ENCODE peak calls at places on chromosomes 5 and 9, in seven cellular contexts. L, D, G, F, T, I and O are unnamed samples.

GRCh38 chr5:56211298-56211865 is 21.7 kb downstream of the ANKRD55 start:
- DNase-seq in D (peak; percentile 80), T (peak; percentile 63), F (no peak), G (no peak), I (no peak), L (peak; percentile 96), O (peak; percentile 68)

GRCh38 chr5:129172561-129172960 is 78.0 kb downstream of the ISOC1 start:
- DNase-seq in L (peak; percentile 49), T (peak; percentile 19), D (no peak), I (no peak), G (no peak), F (no peak), O (no peak)

GRCh38 chr9:98603821-98604383 is 104.8 kb downstream of the GABBR2 start:
- DNase-seq in L (peak; percentile 74), T (no peak), D (peak; percentile 63), I (no peak), F (no peak), G (no peak), O (no peak)

GRCh38 chr9:35566417-35566816 is 38.6 kb upstream of the TESK1 start:
- DNase-seq in L (peak; percentile 24), T (no peak), F (no peak), G (no peak), D (no peak), I (no peak), O (peak; percentile 65)

GRCh38 chr5:6780802-6781391 is 67.7 kb downstream of the TENT4A start:
- DNase-seq in G (no peak), L (peak; percentile 15), T (no peak), I (no peak), F (no peak), D (no peak), O (no peak)

GRCh38 chr5:96024683-96025475 is 63.2 kb upstream of the ELL2 start:
- DNase-seq in D (no peak), G (no peak), F (no peak), I (no peak), L (no peak), T (no peak), O (no peak)

GRCh38 chr5:177455661-177456590 is 9.3 kb downstream of the PRR7 start:
- DNase-seq in I (peak; percentile 94), T (peak; percentile 97), G (peak; percentile 98), L (peak; percentile 92), D (peak; percentile 92), F (peak; percentile 97), O (peak; percentile 71)

GRCh38 chr9:95574176-95574575 is 57.4 kb upstream of the PTCH1 start:
- DNase-seq in I (no peak), T (no peak), L (no peak), D (no peak), F (no peak), G (no peak), O (no peak)

GRCh38 chr9:133117271-133118178 is 3.5 kb downstream of the RALGDS start:
- DNase-seq in L (no peak), F (no peak), I (no peak), T (no peak), D (peak; percentile 55), G (no peak), O (no peak)

GRCh38 chr5:145237843-145238242 is 597.3 kb downstream of the PRELID2 start:
- DNase-seq in L (peak; percentile 83), F (peak; percentile 34), D (peak; percentile 45), I (no peak), G (peak; percentile 53), T (peak; percentile 87), O (peak; percentile 27)

GRCh38 chr5:43711496-43711895 is 108.5 kb downstream of the NNT start:
- DNase-seq in D (peak; percentile 56), G (no peak), L (peak; percentile 85), F (no peak), I (no peak), T (no peak), O (no peak)

GRCh38 chr9:117035546-117035945 is 348.4 kb downstream of the TRIM32 start:
- DNase-seq in T (no peak), D (no peak), G (no peak), F (no peak), I (no peak), L (no peak), O (no peak)

GRCh38 chr5:42434047-42434724 is 10.9 kb downstream of the GHR start:
- DNase-seq in F (no peak), L (no peak), T (no peak), G (no peak), I (no peak), D (no peak), O (no peak)

GRCh38 chr5:107361945-107362344 is 308.8 kb downstream of the EFNA5 start:
- DNase-seq in D (no peak), L (peak; percentile 89), G (no peak), F (no peak), I (no peak), T (peak; percentile 52), O (no peak)

GRCh38 chr9:114004221-114004716 is 73.8 kb downstream of the AMBP start:
- DNase-seq in D (peak; percentile 38), L (no peak), F (no peak), G (peak; percentile 40), I (no peak), T (no peak), O (no peak)

GRCh38 chr5:50863771-50864170 is 197.3 kb downstream of the PARP8 start:
- DNase-seq in F (no peak), L (no peak), T (no peak), D (no peak), I (no peak), G (no peak), O (no peak)

GRCh38 chr9:38035873-38036272 is 33.2 kb downstream of the SHB start:
- DNase-seq in D (peak; percentile 79), F (no peak), I (no peak), G (no peak), L (peak; percentile 92), T (no peak), O (peak; percentile 74)

GRCh38 chr5:19927919-19928318 is 60.1 kb downstream of the CDH18 start:
- DNase-seq in F (no peak), G (no peak), D (peak; percentile 1), L (no peak), I (no peak), T (peak; percentile 42), O (no peak)

GRCh38 chr9:127285957-127286356 is 21.4 kb downstream of the GARNL3 start:
- DNase-seq in F (no peak), T (no peak), I (no peak), G (no peak), D (no peak), L (no peak), O (no peak)

GRCh38 chr5:82265052-82265451 is 13.1 kb downstream of the RPS23 start:
- DNase-seq in L (no peak), I (no peak), G (no peak), D (no peak), F (no peak), T (no peak), O (no peak)

GRCh38 chr5:180370861-180371641 is 17.9 kb upstream of the GFPT2 start:
- DNase-seq in T (no peak), G (no peak), L (no peak), I (no peak), D (no peak), F (no peak), O (no peak)

GRCh38 chr9:105264380-105264779 is 19.9 kb downstream of the SLC44A1 start:
- DNase-seq in F (no peak), G (no peak), D (no peak), T (no peak), L (peak; percentile 60), I (no peak), O (no peak)

GRCh38 chr5:14577964-14578363 is 3.6 kb upstream of the OTULINL start:
- DNase-seq in D (no peak), G (no peak), T (no peak), I (no peak), L (peak; percentile 12), F (no peak), O (no peak)

GRCh38 chr5:114903767-114904166 is 265.9 kb downstream of the TRIM36 start:
- DNase-seq in D (no peak), T (no peak), L (no peak), G (no peak), F (no peak), I (no peak), O (no peak)

GRCh38 chr5:114898602-114899001 is 271.1 kb downstream of the TRIM36 start:
- DNase-seq in I (no peak), D (no peak), T (no peak), F (no peak), G (no peak), L (no peak), O (no peak)
- TF ChIP-seq CTCF in I (no peak), D (no peak), T (no peak), F (peak; percentile 29), G (no peak), L (no peak), O (no peak)

GRCh38 chr5:100444961-100445360 is 90.2 kb upstream of the FAM174A start:
- DNase-seq in F (no peak), L (peak; percentile 13), T (no peak), G (no peak), I (no peak), D (peak; percentile 63), O (no peak)

GRCh38 chr5:100448250-100448649 is 86.9 kb upstream of the FAM174A start:
- DNase-seq in D (no peak), G (no peak), I (no peak), F (no peak), T (no peak), L (no peak), O (no peak)

GRCh38 chr5:100446879-100447278 is 88.3 kb upstream of the FAM174A start:
- DNase-seq in L (no peak), F (no peak), I (no peak), D (no peak), G (no peak), T (no peak), O (no peak)
- TF ChIP-seq CTCF in L (no peak), F (no peak), I (no peak), D (no peak), G (no peak), T (no peak), O (no peak)

DNA sequence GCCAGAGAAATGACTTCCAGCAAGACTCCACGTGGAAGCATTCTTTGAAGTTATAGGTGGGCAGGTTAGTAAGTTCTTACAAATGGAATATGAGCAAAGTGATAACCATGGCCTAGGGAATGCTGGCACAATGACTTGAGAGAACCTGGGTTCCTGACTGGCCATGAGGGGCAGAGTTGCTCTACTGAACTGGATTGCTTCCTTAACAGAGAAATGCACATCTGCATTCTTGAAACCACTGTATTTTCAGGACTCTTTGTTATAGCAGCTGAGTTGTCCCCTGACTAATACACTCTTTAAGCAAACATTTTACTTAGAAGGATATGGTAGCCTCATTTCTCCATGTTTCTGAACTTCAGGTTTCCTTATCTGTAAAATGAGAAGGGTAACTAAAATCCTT is 108.3 kb upstream of the GNA14 start:
- DNase-seq in L (peak; percentile 26), D (no peak), F (no peak), I (no peak), T (no peak), G (no peak), O (no peak)
- TF ChIP-seq CTCF in L (no peak), D (no peak), F (no peak), I (no peak), T (no peak), G (no peak), O (no peak)

GRCh38 chr9:6733243-6733642 is 24.5 kb upstream of the KDM4C start:
- DNase-seq in L (no peak), F (no peak), T (no peak), D (no peak), I (no peak), G (no peak), O (no peak)

GRCh38 chr9:6735422-6735821 is 22.4 kb upstream of the KDM4C start:
- DNase-seq in F (no peak), D (no peak), I (no peak), L (no peak), T (no peak), G (no peak), O (no peak)

GRCh38 chr9:6733831-6734230 is 23.9 kb upstream of the KDM4C start:
- DNase-seq in D (no peak), T (no peak), F (no peak), G (no peak), L (no peak), I (no peak), O (no peak)

GRCh38 chr9:6739218-6739617 is 18.6 kb upstream of the KDM4C start:
- DNase-seq in L (peak; percentile 26), G (no peak), F (no peak), D (peak; percentile 20), T (peak; percentile 15), I (no peak), O (peak; percentile 13)
- TF ChIP-seq CTCF in L (peak; percentile 11), G (peak; percentile 50), F (peak; percentile 21), D (peak; percentile 32), T (peak; percentile 40), I (peak; percentile 3), O (peak; percentile 73)